ENCODE peak calls at places on chromosomes 6 and 20, in four cellular contexts. M is ovary, E is body of pancreas, F is heart left ventricle. L is an unnamed sample.
A peak's percentile ranks its signal among the peaks of the same experiment; 100 is the strongest.

GRCh38 chr6:894274-894673 is 201.3 kb upstream of the EXOC2 start:
- DNase-seq in M (no peak), E (no peak), F (no peak), L (no peak)

GRCh38 chr6:149846321-149846720 is 17.8 kb downstream of the LRP11 start:
- DNase-seq in M (no peak), E (peak; percentile 49), F (no peak), L (no peak)

GRCh38 chr6:7671076-7671475 is 54.8 kb upstream of the BMP6 start:
- DNase-seq in M (no peak), E (no peak), F (no peak), L (no peak)

GRCh38 chr6:112037783-112038216 is 16.1 kb upstream of the CCN6 start:
- DNase-seq in M (no peak), E (peak; percentile 38), F (peak; percentile 35), L (peak; percentile 88)

GRCh38 chr6:124372076-124372475 is 568.4 kb downstream of the NKAIN2 start:
- DNase-seq in M (no peak), E (no peak), F (no peak), L (no peak)

GRCh38 chr6:157849288-157850017 is 26.4 kb downstream of the SNX9 start:
- DNase-seq in M (no peak), E (no peak), F (no peak), L (no peak)

GRCh38 chr6:38349795-38350194 is 289.9 kb downstream of the BTBD9 start:
- DNase-seq in M (no peak), E (no peak), F (no peak), L (no peak)

GRCh38 chr6:104625536-104625935 is 234.2 kb downstream of the HACE1 start:
- DNase-seq in M (no peak), E (no peak), F (no peak), L (no peak)

GRCh38 chr20:50992733-50993457 is 30.0 kb downstream of the KCNG1 start:
- DNase-seq in M (no peak), E (no peak), F (no peak), L (no peak)

GRCh38 chr6:88867841-88868558 is 95.4 kb downstream of the RNGTT start:
- DNase-seq in M (no peak), E (no peak), F (no peak), L (no peak)

GRCh38 chr6:62645274-62645673 is 359.2 kb upstream of the KHDRBS2 start:
- DNase-seq in M (no peak), E (no peak), F (no peak), L (no peak)

GRCh38 chr20:63696311-63696627 is 183 bp upstream of the TNFRSF6B start:
- DNase-seq in M (no peak), E (peak; percentile 19), F (no peak), L (no peak)

GRCh38 chr20:1296922-1297321 is 30.8 kb downstream of the SNPH start:
- DNase-seq in M (no peak), E (no peak), F (no peak), L (no peak)

GRCh38 chr6:107318100-107318736 is 141.1 kb downstream of the PDSS2 start:
- DNase-seq in M (peak; percentile 41), E (peak; percentile 49), F (peak; percentile 49), L (no peak)
- TF ChIP-seq CTCF in M (no peak), E (peak; percentile 51), F (peak; percentile 76), L (no peak)

DNA sequence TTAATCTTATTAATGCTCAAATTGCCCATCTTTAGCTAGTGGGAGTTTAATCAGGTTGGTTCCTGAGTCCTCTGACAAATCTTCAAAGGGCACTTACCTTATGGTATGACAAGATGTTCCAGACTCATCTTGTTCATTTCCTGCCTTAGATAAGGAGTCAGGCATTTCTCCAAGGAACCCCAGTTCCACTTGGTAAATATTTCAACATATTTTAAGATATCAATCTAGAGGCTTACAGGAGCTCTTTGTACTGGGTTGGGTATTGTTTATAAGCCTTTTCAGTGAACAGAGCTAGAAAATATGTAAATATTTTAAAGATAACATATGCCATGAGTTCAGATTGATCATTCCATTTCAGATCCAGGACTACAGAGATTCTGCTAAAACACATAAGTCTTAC is 159.8 kb downstream of the RCAN2 start:
- DNase-seq in M (no peak), E (no peak), F (no peak), L (no peak)
- TF ChIP-seq POLR2A in M (no peak), E (no peak), F (no peak), L (no peak)

GRCh38 chr20:38962044-38962897 is at the start of gene DHX35:
- DNase-seq in M (peak; percentile 99), E (peak; percentile 99), F (peak; percentile 99), L (peak; percentile 97)
- TF ChIP-seq CTCF in M (no peak), E (peak; percentile 27), F (peak; percentile 54), L (no peak)

GRCh38 chr6:147873826-147874225 is 365.3 kb downstream of the SAMD5 start:
- DNase-seq in M (no peak), E (no peak), F (no peak), L (no peak)

GRCh38 chr6:147874322-147874721 is 365.8 kb downstream of the SAMD5 start:
- DNase-seq in M (no peak), E (no peak), F (no peak), L (no peak)

GRCh38 chr6:147881432-147881831 is 372.9 kb downstream of the SAMD5 start:
- DNase-seq in M (no peak), E (no peak), F (no peak), L (no peak)

GRCh38 chr6:147879031-147879430 is 370.5 kb downstream of the SAMD5 start:
- DNase-seq in M (no peak), E (no peak), F (no peak), L (no peak)
- TF ChIP-seq POLR2A in M (no peak), E (no peak), F (no peak), L (no peak)

DNA sequence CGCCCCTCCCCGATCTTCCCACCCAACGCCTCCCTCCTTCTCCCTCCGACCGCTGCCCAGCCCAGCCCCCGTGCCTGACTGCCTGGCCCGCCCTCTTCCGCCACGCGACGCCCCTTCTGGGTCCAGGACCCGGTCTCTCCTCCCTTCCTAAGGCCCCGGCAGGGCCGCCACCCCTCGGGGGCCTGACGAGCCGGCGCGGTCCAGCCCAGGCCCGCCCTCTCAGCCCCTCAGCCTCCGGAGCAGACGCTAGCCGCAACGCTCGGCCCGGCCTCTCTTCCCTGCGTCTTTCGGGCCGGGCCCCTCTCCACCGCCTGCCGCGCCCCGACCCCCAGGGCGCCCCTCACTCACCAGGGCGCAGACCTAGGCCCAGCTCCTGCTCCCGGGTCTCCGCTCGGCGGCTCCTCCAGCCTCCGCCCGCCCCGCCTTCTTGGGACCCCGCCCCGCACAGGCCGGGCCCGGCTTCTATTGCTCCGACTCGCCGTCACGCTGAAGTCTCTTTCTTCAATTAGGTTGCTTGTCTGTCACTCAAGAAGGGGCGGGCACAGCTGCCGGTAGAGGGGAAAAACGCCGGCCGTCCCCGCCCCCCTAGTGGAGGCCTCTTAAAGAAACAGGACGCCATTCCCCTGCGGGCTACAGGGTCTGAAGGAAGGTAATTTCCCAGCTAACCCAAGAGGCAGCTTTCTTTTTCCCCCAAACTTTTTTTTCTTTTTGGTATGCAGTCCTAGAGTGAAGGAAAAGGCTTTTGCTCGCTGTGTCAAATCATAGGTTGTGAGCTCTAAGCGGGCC is at the start of gene ELMO2:
- DNase-seq in M (peak; percentile 95), E (peak; percentile 98), F (peak; percentile 98), L (peak; percentile 98)
- TF ChIP-seq CTCF in M (no peak), E (peak; percentile 46), F (peak; percentile 4), L (no peak)

GRCh38 chr6:17101422-17102257 is at the start of gene STMND1:
- DNase-seq in M (peak; percentile 39), E (peak; percentile 90), F (peak; percentile 46), L (peak; percentile 29)
- TF ChIP-seq POLR2A in M (no peak), E (peak; percentile 51), F (no peak), L (no peak)